ENCODE peak calls at places on chromosomes 12 and 14, in nine cellular contexts. C is thyroid gland; A is PC-9; Q is IMR-90; M is heart right ventricle; V is stomach; J is fibroblast of lung; W is osteoblast; G is CD4-positive, alpha-beta T cell. T is an unnamed sample.
A peak's percentile ranks its signal among the peaks of the same experiment; 100 is the strongest.

GRCh38 chr14:58815781-58816297 is 178.1 kb downstream of the DACT1 start:
- DNase-seq in C (no peak), A (no peak), V (no peak), M (no peak), Q (no peak), G (no peak), J (no peak), W (no peak), T (no peak)

GRCh38 chr12:81639196-81639595 is 120.0 kb downstream of the PPFIA2 start:
- DNase-seq in A (no peak), C (no peak), V (no peak), G (no peak), W (no peak), J (no peak), Q (no peak), M (no peak), T (no peak)

GRCh38 chr14:71931492-71932228 is 569 bp upstream of the RGS6 start:
- DNase-seq in V (no peak), G (no peak), W (no peak), J (no peak), M (peak; percentile 34), C (no peak), A (no peak), Q (no peak), T (no peak)

GRCh38 chr14:62308316-62308715 is 546.1 kb downstream of the SNAPC1 start:
- DNase-seq in Q (no peak), G (no peak), M (no peak), A (no peak), J (no peak), C (no peak), V (no peak), W (no peak), T (no peak)

GRCh38 chr14:104657563-104658324 is 31.7 kb upstream of the INF2 start:
- DNase-seq in Q (no peak), G (no peak), C (no peak), V (no peak), M (no peak), J (no peak), W (peak; percentile 85), A (no peak), T (no peak)

GRCh38 chr12:96236221-96236822 is 42.1 kb downstream of the ELK3 start:
- DNase-seq in C (no peak), Q (peak; percentile 51), J (peak; percentile 92), A (no peak), W (peak; percentile 87), V (no peak), G (peak; percentile 19), M (peak; percentile 51), T (no peak)

GRCh38 chr14:50371546-50371945 is 25.1 kb downstream of the CDKL1 start:
- DNase-seq in G (no peak), A (no peak), C (no peak), J (no peak), W (no peak), M (no peak), V (no peak), Q (no peak), T (no peak)

GRCh38 chr12:116717466-116718457 is 20.1 kb downstream of the SPRING1 start:
- DNase-seq in J (peak; percentile 77), V (no peak), G (no peak), W (no peak), A (no peak), C (peak; percentile 63), M (peak; percentile 61), Q (peak; percentile 56), T (peak; percentile 91)

GRCh38 chr12:53726946-53727309 is 324 bp downstream of the CALCOCO1 start:
- DNase-seq in G (no peak), J (peak; percentile 40), W (no peak), Q (peak; percentile 34), A (peak; percentile 17), C (no peak), M (peak; percentile 24), V (no peak), T (no peak)

GRCh38 chr14:21308132-21308478 is 28.2 kb downstream of the RPGRIP1 start:
- DNase-seq in M (no peak), V (no peak), W (no peak), J (no peak), C (no peak), G (no peak), A (no peak), Q (no peak), T (no peak)

GRCh38 chr12:130765186-130765659 is 49.1 kb upstream of the RIMBP2 start:
- DNase-seq in C (no peak), M (no peak), J (peak; percentile 40), Q (peak; percentile 15), V (no peak), G (no peak), W (no peak), A (no peak), T (no peak)

GRCh38 chr12:15152456-15152855 is 68.8 kb downstream of the RERG start:
- DNase-seq in G (no peak), V (no peak), J (peak; percentile 52), M (no peak), C (no peak), W (no peak), A (no peak), Q (no peak), T (no peak)

GRCh38 chr12:72465940-72466630 is 193.9 kb downstream of the TRHDE start:
- DNase-seq in A (no peak), C (no peak), G (no peak), M (no peak), J (no peak), W (peak; percentile 13), V (no peak), Q (no peak), T (no peak)

GRCh38 chr14:35533357-35534129 is 421 bp upstream of the INSM2 start:
- DNase-seq in Q (peak; percentile 34), W (peak; percentile 88), A (peak; percentile 55), C (peak; percentile 58), J (peak; percentile 33), M (peak; percentile 27), G (no peak), V (peak; percentile 65), T (no peak)

GRCh38 chr12:1367731-1368285 is 226.6 kb downstream of the FBXL14 start:
- DNase-seq in A (no peak), J (no peak), V (no peak), G (no peak), C (no peak), W (no peak), Q (no peak), M (no peak), T (no peak)

GRCh38 chr14:33275879-33276278 is 337.2 kb downstream of the NPAS3 start:
- DNase-seq in M (no peak), V (no peak), G (no peak), A (no peak), J (no peak), C (no peak), W (no peak), Q (no peak), T (no peak)
- H3K27me3 ChIP-seq in M (no peaks in the 10 kb centered on the region), V (no peaks in the 10 kb centered on the region), G (no peaks in the 10 kb centered on the region), A (no peaks in the 10 kb centered on the region), J (no peaks in the 10 kb centered on the region), C (no peaks in the 10 kb centered on the region), W (no peaks in the 10 kb centered on the region), Q (no peaks in the 10 kb centered on the region), T (no peaks in the 10 kb centered on the region)

GRCh38 chr12:80636832-80637231 is 70.6 kb upstream of the MYF6 start:
- DNase-seq in M (no peak), V (no peak), A (no peak), C (no peak), Q (no peak), G (no peak), J (peak; percentile 41), W (no peak), T (no peak)

GRCh38 chr12:80627773-80628172 is 79.7 kb upstream of the MYF6 start:
- DNase-seq in V (no peak), M (no peak), C (no peak), J (peak; percentile 97), G (no peak), A (no peak), W (peak; percentile 52), Q (peak; percentile 85), T (no peak)

GRCh38 chr12:80634903-80635302 is 72.5 kb upstream of the MYF6 start:
- DNase-seq in V (no peak), M (no peak), Q (no peak), C (no peak), A (no peak), G (no peak), W (no peak), J (no peak), T (no peak)

DNA sequence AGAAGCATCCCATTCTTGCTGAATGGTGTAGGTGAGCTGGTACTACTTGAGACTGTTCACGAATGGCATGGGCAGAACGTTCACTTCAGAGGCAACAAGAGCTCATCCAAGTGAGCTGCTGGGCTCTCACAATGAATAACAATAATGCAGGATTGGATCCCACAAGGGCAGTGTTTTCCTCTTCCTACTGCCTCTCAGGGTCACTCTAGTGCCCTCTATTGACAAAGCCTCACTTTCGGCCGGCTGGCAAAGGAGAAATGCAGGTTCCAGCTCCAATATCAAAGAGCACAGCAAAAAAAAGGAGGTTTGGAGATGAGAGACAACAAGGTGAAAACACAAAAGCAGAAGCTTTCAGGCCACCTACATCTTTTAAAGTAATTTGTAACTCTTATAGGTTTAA is 74.6 kb upstream of the MYF6 start:
- DNase-seq in V (no peak), A (no peak), G (no peak), Q (no peak), C (peak; percentile 2), M (no peak), W (peak; percentile 58), J (no peak), T (no peak)
- TF ChIP-seq CTCF in V (no peak), A (no peak), G (no peak), Q (no peak), C (peak; percentile 26), M (no peak), W (peak; percentile 45), J (peak; percentile 16), T (peak; percentile 28)

DNA sequence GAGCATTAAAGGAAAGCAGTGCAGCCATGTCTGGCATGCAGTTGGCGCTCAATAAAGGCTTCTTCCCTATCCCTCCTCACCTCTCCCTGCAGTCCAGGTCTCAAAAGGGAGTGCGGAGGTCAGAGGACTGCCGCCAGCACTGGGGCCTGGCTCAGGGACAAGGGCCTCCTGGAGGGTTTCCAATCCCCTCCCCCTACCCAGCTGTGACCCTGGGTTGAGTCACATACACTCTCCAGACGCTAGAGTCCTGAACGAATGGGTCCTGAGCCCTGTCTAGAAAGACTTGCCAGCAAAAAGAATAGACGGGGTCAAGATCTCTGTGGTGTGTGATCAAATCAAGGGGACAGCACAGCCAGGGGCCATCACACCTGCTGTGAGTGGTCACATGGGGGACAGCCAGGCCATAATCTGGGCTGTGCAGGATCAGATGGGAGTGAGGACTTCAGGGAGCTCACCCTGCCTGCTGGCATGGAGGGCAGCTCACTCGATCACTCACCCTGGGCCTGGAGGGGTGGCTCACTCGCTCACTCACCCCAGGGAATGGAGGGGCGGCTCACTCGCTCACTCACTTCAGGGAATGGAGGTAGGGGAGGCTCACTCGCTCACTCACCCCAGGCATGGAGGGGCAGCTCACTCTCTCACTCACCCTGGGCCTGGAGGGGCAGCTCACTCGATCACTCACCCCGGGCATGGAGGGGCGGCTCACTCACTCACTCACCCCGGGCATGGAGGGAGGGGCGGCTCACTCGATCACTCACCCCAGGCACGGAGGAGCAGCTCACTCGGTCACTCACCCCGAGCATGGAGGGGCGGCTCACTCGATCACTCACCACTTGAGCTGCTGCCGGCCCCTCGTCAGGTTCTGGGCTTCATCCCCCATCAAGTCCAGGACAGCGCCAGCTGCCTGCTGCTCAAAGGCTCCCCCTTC is 12.8 kb downstream of the CFAP73 start:
- DNase-seq in V (no peak), J (peak; percentile 61), C (peak; percentile 89), W (peak; percentile 94), Q (peak; percentile 50), A (no peak), G (no peak), M (no peak), T (no peak)
- H3K27ac ChIP-seq in V (no peak overlapping the region), J (no peak overlapping the region), C (peak overlapping the region; percentile 39), W (no peak overlapping the region), Q (no peak overlapping the region), A (no peak overlapping the region), G (no peak overlapping the region), M (no peak overlapping the region), T (no peak overlapping the region)

GRCh38 chr14:37590096-37590809 is 4.8 kb downstream of the FOXA1 start:
- DNase-seq in A (no peak), W (peak; percentile 58), C (no peak), V (no peak), G (no peak), J (no peak), M (no peak), Q (no peak), T (no peak)
- H3K27me3 ChIP-seq in A (no peaks in the 10 kb centered on the region), W (peaks cover 87% of the 10 kb centered on the region), C (peaks cover 84% of the 10 kb centered on the region), V (peaks cover 35% of the 10 kb centered on the region), G (peaks cover 86% of the 10 kb centered on the region), J (peaks cover 74% of the 10 kb centered on the region), M (peaks cover 99% of the 10 kb centered on the region), Q (peaks cover 74% of the 10 kb centered on the region), T (peaks cover 70% of the 10 kb centered on the region)